ENCODE peak calls at places on chromosome 14, in six cellular contexts. One of them, this sample, is unnamed.

GRCh38 chr14:76386922-76387782 is 11.2 kb downstream of the ESRRB start:
- DNase-seq in mesendoderm: peak
- DNase-seq in IMR-90: peak
- DNase-seq in neuronal stem cell: peak
- DNase-seq in H9: peak
- DNase-seq in H1: peak
- DNase-seq in this sample: peak

GRCh38 chr14:95275507-95275906 is 44.2 kb downstream of the CLMN start:
- DNase-seq in neuronal stem cell: no peak
- DNase-seq in mesendoderm: no peak
- DNase-seq in H9: no peak
- DNase-seq in H1: no peak
- DNase-seq in IMR-90: no peak
- DNase-seq in this sample: no peak

GRCh38 chr14:76589246-76589645 is 172.0 kb upstream of the VASH1 start:
- DNase-seq in H1: no peak
- DNase-seq in H9: no peak
- DNase-seq in neuronal stem cell: no peak
- DNase-seq in IMR-90: no peak
- DNase-seq in mesendoderm: no peak
- DNase-seq in this sample: no peak

GRCh38 chr14:75554482-75554881 is 23.9 kb upstream of the FLVCR2 start:
- DNase-seq in H1: no peak
- DNase-seq in IMR-90: peak
- DNase-seq in H9: no peak
- DNase-seq in neuronal stem cell: no peak
- DNase-seq in mesendoderm: peak
- DNase-seq in this sample: peak

GRCh38 chr14:71665781-71666180 is 266.4 kb upstream of the RGS6 start:
- DNase-seq in H1: no peak
- DNase-seq in mesendoderm: no peak
- DNase-seq in neuronal stem cell: no peak
- DNase-seq in H9: no peak
- DNase-seq in IMR-90: no peak
- DNase-seq in this sample: no peak

GRCh38 chr14:24264298-24264697 is 1.3 kb upstream of the TGM1 start:
- DNase-seq in H9: no peak
- DNase-seq in IMR-90: no peak
- DNase-seq in neuronal stem cell: no peak
- DNase-seq in mesendoderm: no peak
- DNase-seq in H1: no peak
- DNase-seq in this sample: no peak

GRCh38 chr14:105477659-105478623 is 3.3 kb downstream of the CRIP2 start:
- DNase-seq in mesendoderm: no peak
- DNase-seq in H1: no peak
- DNase-seq in IMR-90: no peak
- DNase-seq in H9: no peak
- DNase-seq in neuronal stem cell: no peak
- DNase-seq in this sample: no peak

GRCh38 chr14:41280745-41281144 is 325.9 kb upstream of the LRFN5 start:
- DNase-seq in H9: no peak
- DNase-seq in IMR-90: no peak
- DNase-seq in H1: no peak
- DNase-seq in mesendoderm: peak
- DNase-seq in neuronal stem cell: no peak
- DNase-seq in this sample: peak

GRCh38 chr14:70655110-70655826 is 13.6 kb downstream of the TTC9 start:
- DNase-seq in H9: peak
- DNase-seq in neuronal stem cell: no peak
- DNase-seq in mesendoderm: peak
- DNase-seq in H1: peak
- DNase-seq in IMR-90: no peak
- DNase-seq in this sample: no peak

GRCh38 chr14:71475916-71476315 is 456.3 kb upstream of the RGS6 start:
- DNase-seq in H1: no peak
- DNase-seq in H9: no peak
- DNase-seq in mesendoderm: no peak
- DNase-seq in IMR-90: no peak
- DNase-seq in neuronal stem cell: no peak
- DNase-seq in this sample: peak

GRCh38 chr14:33590891-33591630 is 359.8 kb downstream of the EGLN3 start:
- DNase-seq in neuronal stem cell: no peak
- DNase-seq in IMR-90: no peak
- DNase-seq in H1: no peak
- DNase-seq in mesendoderm: no peak
- DNase-seq in H9: no peak
- DNase-seq in this sample: peak

GRCh38 chr14:51865953-51866747 is 5.7 kb downstream of the GNG2 start:
- DNase-seq in H1: no peak
- DNase-seq in mesendoderm: peak
- DNase-seq in neuronal stem cell: no peak
- DNase-seq in H9: no peak
- DNase-seq in IMR-90: no peak
- DNase-seq in this sample: no peak

GRCh38 chr14:69543341-69544249 is 31.1 kb downstream of the CCDC177 start:
- DNase-seq in IMR-90: peak
- DNase-seq in H1: no peak
- DNase-seq in H9: peak
- DNase-seq in mesendoderm: peak
- DNase-seq in neuronal stem cell: no peak
- DNase-seq in this sample: peak

GRCh38 chr14:76541594-76542219 is 165.8 kb downstream of the ESRRB start:
- DNase-seq in mesendoderm: no peak
- DNase-seq in H1: no peak
- DNase-seq in IMR-90: no peak
- DNase-seq in neuronal stem cell: no peak
- DNase-seq in H9: no peak
- DNase-seq in this sample: no peak

GRCh38 chr14:105179191-105179590 is 1.9 kb downstream of the NUDT14 start:
- DNase-seq in mesendoderm: no peak
- DNase-seq in H1: no peak
- DNase-seq in H9: no peak
- DNase-seq in neuronal stem cell: no peak
- DNase-seq in IMR-90: no peak
- DNase-seq in this sample: no peak

GRCh38 chr14:36658091-36659009 is 3.3 kb upstream of the PAX9 start:
- DNase-seq in H1: peak
- DNase-seq in neuronal stem cell: no peak
- DNase-seq in IMR-90: no peak
- DNase-seq in H9: peak
- DNase-seq in mesendoderm: no peak
- DNase-seq in this sample: peak

GRCh38 chr14:105908481-105908911 is 382.1 kb downstream of the TMEM121 start:
- DNase-seq in IMR-90: no peak
- DNase-seq in H9: no peak
- DNase-seq in mesendoderm: no peak
- DNase-seq in H1: no peak
- DNase-seq in neuronal stem cell: no peak
- DNase-seq in this sample: no peak

GRCh38 chr14:74988993-74989392 is 13.7 kb upstream of the EIF2B2 start:
- DNase-seq in H9: no peak
- DNase-seq in mesendoderm: peak
- DNase-seq in neuronal stem cell: no peak
- DNase-seq in IMR-90: no peak
- DNase-seq in H1: no peak
- DNase-seq in this sample: no peak

GRCh38 chr14:22407033-22407432 is 182.0 kb downstream of the DAD1 start:
- DNase-seq in IMR-90: no peak
- DNase-seq in mesendoderm: no peak
- DNase-seq in neuronal stem cell: no peak
- DNase-seq in H1: no peak
- DNase-seq in H9: no peak
- DNase-seq in this sample: no peak

GRCh38 chr14:20560961-20561360 is at the start of gene RNASE9:
- DNase-seq in mesendoderm: no peak
- DNase-seq in IMR-90: no peak
- DNase-seq in H9: no peak
- DNase-seq in neuronal stem cell: no peak
- DNase-seq in H1: no peak
- DNase-seq in this sample: no peak

GRCh38 chr14:29637406-29637805 is 290.2 kb downstream of the PRKD1 start:
- DNase-seq in neuronal stem cell: no peak
- DNase-seq in H9: no peak
- DNase-seq in H1: no peak
- DNase-seq in mesendoderm: no peak
- DNase-seq in IMR-90: peak
- DNase-seq in this sample: peak

GRCh38 chr14:71586131-71586893 is 345.9 kb upstream of the RGS6 start:
- DNase-seq in H9: no peak
- DNase-seq in mesendoderm: peak
- DNase-seq in IMR-90: peak
- DNase-seq in neuronal stem cell: peak
- DNase-seq in H1: no peak
- DNase-seq in this sample: peak

GRCh38 chr14:79229383-79229875 is 981.9 kb downstream of the DIO2 start:
- DNase-seq in neuronal stem cell: no peak
- DNase-seq in H9: no peak
- DNase-seq in mesendoderm: peak
- DNase-seq in IMR-90: peak
- DNase-seq in H1: no peak
- DNase-seq in this sample: no peak

DNA sequence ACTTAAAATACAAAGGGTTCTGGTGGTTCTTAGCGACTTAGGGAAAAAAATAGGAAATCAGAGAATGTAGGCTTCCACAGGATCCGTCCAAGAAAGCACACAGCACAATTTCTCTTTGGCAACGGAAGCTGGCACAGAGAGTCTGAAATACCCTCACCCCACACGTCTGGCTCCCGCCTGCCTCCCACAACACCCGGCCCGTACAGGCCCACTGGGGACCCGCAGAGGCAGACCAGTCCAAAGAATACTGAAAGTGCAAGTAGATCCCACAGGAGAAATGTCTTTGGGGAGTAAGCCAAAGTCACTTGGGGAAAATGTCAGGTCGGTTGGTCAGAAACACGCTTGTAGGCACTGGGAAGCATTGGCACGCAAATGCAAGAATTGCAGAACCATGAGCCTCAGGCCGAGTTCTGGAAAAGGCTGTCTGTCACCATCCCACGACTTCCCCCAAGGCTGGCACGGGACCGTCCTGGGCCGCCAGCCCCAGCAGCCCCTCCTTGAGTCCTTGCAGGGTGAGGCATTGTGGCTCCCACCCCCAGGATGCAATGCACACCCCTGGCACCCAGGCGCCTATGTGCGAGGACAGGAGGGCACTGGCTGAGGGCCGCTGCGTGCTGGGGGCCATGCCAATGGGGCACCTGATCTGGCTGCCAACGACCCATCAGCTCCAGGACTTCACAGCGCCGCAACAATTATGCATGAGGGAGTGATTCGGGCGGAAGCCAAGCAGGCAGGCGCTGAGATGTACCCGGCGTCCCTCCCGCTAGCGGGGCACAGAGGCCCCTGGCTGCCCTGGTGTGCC is 29.7 kb downstream of the CHGA start:
- DNase-seq in IMR-90: no peak
- DNase-seq in neuronal stem cell: no peak
- DNase-seq in H1: no peak
- DNase-seq in mesendoderm: no peak
- DNase-seq in H9: no peak
- DNase-seq in this sample: no peak
- H2BK15ac ChIP-seq in IMR-90: no peak
- H2BK15ac ChIP-seq in neuronal stem cell: no peak
- H2BK15ac ChIP-seq in H1: no peak
- H2BK15ac ChIP-seq in mesendoderm: no peak
- H2BK15ac ChIP-seq in H9: no peak
- H2BK15ac ChIP-seq in this sample: no peak

DNA sequence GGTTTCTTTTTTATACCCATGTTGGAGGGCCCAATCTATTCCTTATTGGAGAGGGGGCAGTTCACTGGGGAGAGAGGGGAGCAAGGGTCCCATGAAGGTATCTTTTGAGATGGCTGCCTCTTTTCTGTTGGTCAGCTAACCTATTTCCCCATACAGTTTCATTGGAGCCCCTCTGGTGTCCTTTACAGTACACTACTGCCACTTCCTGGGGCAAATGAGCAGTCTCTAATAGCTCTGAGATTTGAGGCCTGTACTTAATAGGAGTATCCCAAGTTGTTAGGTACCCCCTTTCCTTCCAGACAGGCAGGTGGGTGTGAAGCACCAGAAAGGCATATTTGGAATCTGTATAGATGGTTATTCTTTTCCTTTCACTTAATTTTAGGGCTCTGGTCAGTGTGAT is 41.3 kb upstream of the RNU6-8 start:
- DNase-seq in H9: no peak
- DNase-seq in neuronal stem cell: no peak
- DNase-seq in mesendoderm: peak
- DNase-seq in H1: no peak
- DNase-seq in IMR-90: no peak
- DNase-seq in this sample: no peak
- H2BK15ac ChIP-seq in H9: no peak
- H2BK15ac ChIP-seq in neuronal stem cell: no peak
- H2BK15ac ChIP-seq in mesendoderm: no peak
- H2BK15ac ChIP-seq in H1: no peak
- H2BK15ac ChIP-seq in IMR-90: no peak
- H2BK15ac ChIP-seq in this sample: no peak

GRCh38 chr14:84273181-84273580 is 1256.8 kb upstream of the FLRT2 start:
- DNase-seq in mesendoderm: no peak
- DNase-seq in neuronal stem cell: no peak
- DNase-seq in H1: no peak
- DNase-seq in H9: no peak
- DNase-seq in IMR-90: no peak
- DNase-seq in this sample: no peak

DNA sequence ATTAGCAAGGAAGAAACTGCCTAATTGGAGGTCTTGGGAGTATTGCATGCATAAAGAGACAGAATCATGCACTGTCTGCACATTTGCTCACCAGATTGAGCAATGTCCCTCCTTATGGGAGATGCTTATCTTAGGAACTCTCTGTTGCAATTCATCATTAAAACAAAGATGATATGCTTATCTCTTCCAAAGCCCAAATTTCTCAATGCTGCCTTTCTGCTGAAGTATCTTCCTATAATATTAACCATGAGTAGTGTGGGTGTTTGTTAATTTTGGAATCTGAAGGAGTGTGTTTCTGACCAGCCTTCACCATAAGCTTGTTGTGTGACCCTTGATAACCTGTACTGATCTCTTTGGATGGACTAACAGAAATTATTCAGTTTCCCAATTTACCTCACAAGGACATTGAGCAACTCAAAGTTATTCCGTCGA is 1257.6 kb upstream of the FLRT2 start:
- DNase-seq in H9: no peak
- DNase-seq in mesendoderm: no peak
- DNase-seq in IMR-90: peak
- DNase-seq in H1: no peak
- DNase-seq in neuronal stem cell: no peak
- DNase-seq in this sample: peak
- H2BK15ac ChIP-seq in H9: no peak
- H2BK15ac ChIP-seq in mesendoderm: no peak
- H2BK15ac ChIP-seq in IMR-90: no peak
- H2BK15ac ChIP-seq in H1: no peak
- H2BK15ac ChIP-seq in neuronal stem cell: no peak
- H2BK15ac ChIP-seq in this sample: no peak

DNA sequence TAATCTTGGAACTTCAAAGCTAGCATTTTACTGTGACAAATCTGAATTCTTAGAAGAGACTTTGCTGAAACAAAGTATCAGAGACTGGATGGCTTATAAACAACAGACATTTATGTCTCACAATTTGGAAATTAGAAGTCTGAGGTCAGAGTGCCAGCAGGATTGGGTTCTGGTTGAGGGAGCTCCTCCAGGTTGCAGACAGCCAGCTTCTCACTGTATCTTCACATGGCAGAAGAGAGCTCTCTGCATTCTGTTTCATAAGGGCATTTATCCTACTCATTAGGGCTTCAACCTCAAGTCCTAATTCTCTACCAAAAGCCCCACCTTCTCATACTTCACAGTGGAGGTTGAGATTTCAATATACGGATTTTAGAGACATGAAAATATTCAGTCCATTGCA is 921.9 kb downstream of the VRK1 start:
- DNase-seq in neuronal stem cell: no peak
- DNase-seq in H9: no peak
- DNase-seq in mesendoderm: no peak
- DNase-seq in IMR-90: no peak
- DNase-seq in H1: no peak
- DNase-seq in this sample: no peak
- H2BK15ac ChIP-seq in neuronal stem cell: no peak
- H2BK15ac ChIP-seq in H9: no peak
- H2BK15ac ChIP-seq in mesendoderm: no peak
- H2BK15ac ChIP-seq in IMR-90: no peak
- H2BK15ac ChIP-seq in H1: no peak
- H2BK15ac ChIP-seq in this sample: no peak

This sample was measured in mesenchymal stem cell.